ENCODE peak calls at places on chromosomes 4 and X, in five cellular contexts. J is immature natural killer cell; Z is iris pigment epithelial cell; U is stimulated activated naive B cell treated with anti-CD40 and anti-IgM and Interleukin-4, amounts not matched to agents 10 μg/mL and 1 μg/mL and 100 μg/mL, for 72 hours; W is stimulated activated CD4-positive, alpha-beta T cell treated with anti-CD3 and anti-CD28 coated beads, Interleukin-4, amount 100 ng/mL, for 24 hours. B is an unnamed sample.

GRCh38 chr4:7015383-7016035 is 27.7 kb upstream of the TADA2B start:
- DNase-seq in W (no peak), J (no peak), U (no peak), Z (no peak), B (no peak)

GRCh38 chr4:182831376-182831775 is 85.8 kb downstream of the DCTD start:
- DNase-seq in Z (no peak), J (no peak), U (no peak), W (no peak), B (no peak)

GRCh38 chrX:15903186-15903681 is 48.6 kb upstream of the AP1S2 start:
- DNase-seq in J (no peak), Z (no peak), U (peak), W (no peak), B (peak)

GRCh38 chrX:37332987-37333658 is 16.0 kb upstream of the PRRG1 start:
- DNase-seq in J (no peak), U (no peak), W (no peak), Z (peak), B (no peak)

GRCh38 chrX:154735695-154736393 is 15.0 kb downstream of the GAB3 start:
- DNase-seq in U (no peak), Z (peak), W (no peak), J (no peak), B (no peak)

GRCh38 chr4:169397762-169398161 is 127.0 kb upstream of the SH3RF1 start:
- DNase-seq in Z (peak), U (no peak), J (no peak), W (no peak), B (no peak)

GRCh38 chr4:4735870-4736269 is 123.6 kb upstream of the MSX1 start:
- DNase-seq in Z (peak), U (no peak), W (no peak), J (no peak), B (no peak)

GRCh38 chr4:146237092-146237491 is 22.8 kb downstream of the REELD1 start:
- DNase-seq in Z (no peak), J (no peak), U (no peak), W (no peak), B (no peak)

GRCh38 chr4:71270901-71271300 is 67.9 kb upstream of the SLC4A4 start:
- DNase-seq in W (no peak), Z (peak), U (peak), J (peak), B (peak)

GRCh38 chr4:153045111-153045982 is 109.2 kb downstream of the FHDC1 start:
- DNase-seq in J (no peak), W (no peak), Z (no peak), U (peak), B (peak)

GRCh38 chrX:105018865-105019264 is 201.6 kb downstream of the TEX13A start:
- DNase-seq in J (no peak), Z (peak), U (no peak), W (no peak), B (no peak)

GRCh38 chr4:159175165-159175988 is 72.5 kb downstream of the RAPGEF2 start:
- DNase-seq in Z (peak), W (peak), J (peak), U (peak), B (peak)

B was measured in NAMALWA.